ENCODE peak calls at places on chromosomes 2 and 18, in four cellular contexts. T, K, Z and D are unnamed samples. For H3K4me1, the result is how much of the 10 kb centered on the place peaks cover.

GRCh38 chr2:121648611-121649401 is 456 bp downstream of the CLASP1 start:
- DNase-seq in T (peak), K (peak), Z (peak), D (peak)

GRCh38 chr2:212538156-212539144 is at the start of gene ERBB4:
- DNase-seq in T (no peak), Z (no peak), K (no peak), D (peak)

GRCh38 chr2:12579018-12579417 is 137.7 kb upstream of the TRIB2 start:
- DNase-seq in T (peak), Z (no peak), K (no peak), D (no peak)

GRCh38 chr2:100106460-100106859 is 35.9 kb downstream of the AFF3 start:
- DNase-seq in Z (no peak), T (no peak), K (no peak), D (no peak)

GRCh38 chr2:241286348-241287090 is 29.0 kb downstream of the HDLBP start:
- DNase-seq in Z (no peak), K (no peak), T (peak), D (no peak)

GRCh38 chr2:224997802-224998201 is 44.5 kb downstream of the DOCK10 start:
- DNase-seq in K (no peak), T (peak), Z (no peak), D (no peak)

GRCh38 chr2:120590841-120591240 is 144.8 kb upstream of the GLI2 start:
- DNase-seq in K (no peak), T (no peak), Z (no peak), D (no peak)

GRCh38 chr2:28363676-28364075 is 29.0 kb upstream of the FOSL2 start:
- DNase-seq in T (no peak), K (no peak), Z (no peak), D (no peak)

GRCh38 chr2:84793641-84794040 is 87.2 kb downstream of the TRABD2A start:
- DNase-seq in T (no peak), K (no peak), Z (no peak), D (no peak)

GRCh38 chr2:144350151-144350802 is 169.6 kb downstream of the ZEB2 start:
- DNase-seq in T (peak), Z (no peak), K (no peak), D (no peak)

GRCh38 chr18:12015697-12016062 is 34.4 kb downstream of the IMPA2 start:
- DNase-seq in Z (no peak), K (peak), T (peak), D (peak)

GRCh38 chr2:181394741-181395437 is 62.3 kb upstream of the ITGA4 start:
- DNase-seq in T (no peak), K (no peak), Z (peak), D (no peak)

GRCh38 chr2:31286230-31286629 is 52.3 kb downstream of the EHD3 start:
- DNase-seq in T (no peak), K (no peak), Z (no peak), D (no peak)

DNA sequence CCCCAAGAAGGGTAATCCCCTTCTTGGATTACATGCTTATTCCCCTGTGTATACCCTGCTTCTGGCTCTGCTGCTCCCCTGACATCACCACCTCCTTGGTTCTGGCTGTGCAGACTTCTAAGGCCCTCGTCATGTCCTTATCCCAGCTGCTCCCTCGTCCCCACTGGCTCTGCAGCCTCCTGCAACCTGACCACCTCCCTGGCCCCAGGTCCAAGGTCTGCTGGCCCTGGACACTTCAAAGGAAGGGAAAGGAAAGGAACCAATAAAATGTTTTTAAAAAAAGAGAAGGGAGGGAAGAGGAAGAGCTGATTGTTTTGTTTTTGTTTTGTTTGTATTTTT is 52.9 kb downstream of the INPP5D start:
- DNase-seq in Z (no peak), T (no peak), K (no peak), D (no peak)
- H3K4me1 ChIP-seq in Z (under half), T (under half), K (under half), D (under half)

GRCh38 chr2:157471078-157471477 is 27.2 kb upstream of the CYTIP start:
- DNase-seq in K (no peak), Z (no peak), T (no peak), D (no peak)
- H3K27ac ChIP-seq in K (no peak), Z (no peak), T (no peak), D (no peak)

GRCh38 chr18:34223164-34223892 is 1.4 kb downstream of the NOL4 start:
- DNase-seq in K (no peak), T (peak), Z (no peak), D (no peak)
- H3K4me3 ChIP-seq in K (no peak), T (peak), Z (no peak), D (peak)

DNA sequence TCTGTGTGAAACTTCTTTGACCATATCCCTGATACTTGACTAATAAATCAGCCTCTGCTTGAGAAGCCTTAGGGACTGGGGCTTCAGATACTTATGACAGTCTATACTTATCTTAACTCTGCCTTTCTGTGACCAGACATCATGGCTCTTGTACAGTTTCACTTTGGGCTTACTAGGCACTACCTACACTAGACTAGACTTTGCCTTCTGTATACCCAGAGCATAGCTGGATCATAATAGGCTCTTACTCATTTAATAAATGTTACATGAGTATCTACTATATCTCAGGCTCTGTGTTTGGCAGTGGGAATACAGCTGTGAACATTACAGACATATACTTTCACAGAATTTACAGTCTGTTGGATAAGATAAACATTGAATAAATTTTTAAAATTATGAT is 9.0 kb downstream of the UGP2 start:
- DNase-seq in T (no peak), K (no peak), Z (no peak), D (no peak)
- H3K4me1 ChIP-seq in T (under half), K (under half), Z (under half), D (half or more)

DNA sequence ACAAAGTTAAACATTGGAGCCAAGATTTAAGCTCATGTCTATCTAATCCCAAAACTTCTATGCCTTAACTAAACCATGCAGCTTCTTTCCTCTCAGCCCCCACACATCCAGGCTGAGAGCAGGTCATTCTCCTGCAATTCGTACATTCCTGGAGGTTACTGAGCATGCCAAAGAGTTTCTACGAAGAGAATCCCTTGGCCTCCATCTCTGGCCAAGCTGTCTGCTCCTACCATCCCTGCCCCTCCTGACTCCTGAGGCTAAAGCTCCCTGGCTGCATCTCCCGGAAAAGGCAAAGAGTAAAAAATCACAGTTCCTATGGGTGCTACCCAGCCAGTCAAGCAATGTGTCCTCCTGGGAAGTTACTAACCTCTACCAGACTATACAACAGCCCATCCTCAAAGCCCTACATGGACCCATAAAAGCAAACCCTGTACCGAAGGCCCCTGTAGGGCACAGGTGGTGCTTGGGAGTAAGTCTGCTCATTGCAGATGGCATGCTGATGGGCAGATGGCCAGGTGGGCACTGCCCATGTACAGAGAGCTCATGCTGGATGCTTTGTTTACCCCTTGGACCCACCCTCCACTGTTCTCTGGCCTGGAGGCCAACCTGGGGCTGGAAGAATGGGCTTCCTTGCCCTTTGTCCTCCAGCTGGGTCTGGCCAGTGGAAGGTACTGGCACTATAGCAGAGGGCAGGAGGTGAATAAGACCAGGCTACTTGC is 99.5 kb downstream of the TTC32 start:
- DNase-seq in Z (no peak), K (peak), T (peak), D (no peak)
- H3K27ac ChIP-seq in Z (no peak), K (peak), T (peak), D (no peak)

GRCh38 chr2:60643747-60644146 is 90.3 kb upstream of the BCL11A start:
- DNase-seq in Z (no peak), T (no peak), K (no peak), D (no peak)
- H3K4me3 ChIP-seq in Z (no peak), T (no peak), K (no peak), D (no peak)

GRCh38 chr18:10476430-10476829 is 22.0 kb downstream of the APCDD1 start:
- DNase-seq in K (no peak), Z (no peak), T (peak), D (no peak)
- H3K4me1 ChIP-seq in K (under half), Z (under half), T (under half), D (under half)

DNA sequence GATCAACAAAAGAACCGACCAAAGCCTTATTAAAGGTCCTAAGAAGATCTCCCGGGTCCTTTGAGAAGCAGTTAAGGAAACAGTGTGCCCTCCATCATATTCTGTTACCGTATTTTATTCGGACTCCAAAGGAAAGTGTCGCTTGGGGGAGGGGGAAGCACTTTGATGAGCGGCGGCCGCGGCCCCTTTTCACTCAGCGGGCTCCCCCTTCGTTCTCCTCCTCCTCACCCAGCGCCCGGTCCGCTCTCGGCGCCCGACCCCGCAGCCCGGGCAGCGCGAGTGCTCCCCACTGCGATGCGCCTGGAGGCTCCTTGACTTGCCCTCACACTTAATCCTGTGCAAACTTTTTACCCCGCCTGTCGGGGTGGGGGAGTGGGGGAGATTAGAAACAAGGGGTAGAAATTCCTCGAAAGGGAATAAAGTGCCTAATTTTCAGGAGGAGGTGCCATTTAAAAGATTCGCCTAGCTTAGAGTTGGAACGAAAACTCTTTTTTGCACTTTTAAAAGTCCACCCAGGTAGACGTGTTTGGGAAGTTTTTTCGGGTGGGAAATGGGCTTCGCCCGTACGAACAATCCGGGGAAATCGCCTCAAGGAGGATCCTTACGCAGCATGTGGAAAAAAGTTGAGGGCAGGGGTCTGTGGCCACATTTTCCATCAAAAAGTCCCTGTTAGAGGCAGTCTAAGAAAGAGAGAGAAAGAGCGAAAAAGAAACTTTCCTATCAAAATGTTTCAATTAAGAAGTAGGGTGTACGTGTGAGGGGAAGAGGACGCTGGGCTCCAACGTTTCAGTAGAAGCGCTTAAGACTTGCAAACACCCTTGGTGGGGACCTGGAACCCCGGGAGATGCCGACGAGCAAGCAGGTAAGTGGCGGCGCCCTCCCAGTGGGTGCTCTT is 1.1 kb upstream of the OTX1 start:
- DNase-seq in K (peak), Z (no peak), T (peak), D (no peak)
- H3K27ac ChIP-seq in K (no peak), Z (no peak), T (peak), D (no peak)

GRCh38 chr2:189794308-189794707 is 10.1 kb downstream of the PMS1 start:
- DNase-seq in T (no peak), K (no peak), Z (no peak), D (no peak)

DNA sequence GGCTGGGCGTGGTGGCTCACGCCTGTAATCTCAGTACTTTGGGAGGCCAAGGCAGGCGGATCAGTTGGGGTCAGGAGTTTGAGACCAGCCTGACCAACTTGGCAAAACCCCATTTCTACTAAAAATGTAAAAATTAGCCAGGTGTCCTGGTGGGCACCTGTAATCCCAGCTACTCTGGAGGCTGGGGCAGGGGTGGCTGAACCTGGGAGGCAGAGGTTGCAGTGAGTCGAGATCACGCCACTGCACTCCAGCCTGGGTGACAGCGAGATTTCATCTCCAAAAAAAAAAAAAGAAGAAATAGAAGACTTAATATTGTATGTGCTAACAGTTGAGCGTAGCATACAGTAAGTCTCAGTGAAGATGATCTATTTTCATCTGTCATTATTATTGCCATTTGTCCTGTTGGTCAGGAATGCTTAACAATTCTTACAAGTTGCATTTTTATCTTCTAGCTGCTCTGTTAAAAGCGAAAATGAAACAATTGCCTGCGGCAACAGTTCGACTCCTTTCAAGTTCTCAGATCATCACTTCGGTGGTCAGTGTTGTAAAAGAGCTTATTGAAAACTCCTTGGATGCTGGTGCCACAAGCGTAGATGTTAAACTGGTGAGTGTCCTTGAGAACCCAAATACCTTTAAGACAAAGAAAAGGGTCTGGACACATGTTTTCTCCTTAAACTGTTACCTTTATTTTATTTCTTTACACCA is 7.2 kb downstream of the PMS1 start:
- DNase-seq in Z (no peak), T (no peak), K (no peak), D (no peak)
- H3K4me3 ChIP-seq in Z (peak), T (no peak), K (no peak), D (no peak)